ENCODE peak calls at places on chromosomes 2 and 18, in four cellular contexts. G, N, M and B are unnamed samples.
A peak's percentile ranks its signal among the peaks of the same experiment; 100 is the strongest.

GRCh38 chr2:200471324-200471848 is 38.5 kb downstream of the KCTD18 start:
- DNase-seq in N (peak; percentile 4), M (no peak), G (no peak), B (no peak)

GRCh38 chr2:119826370-119826961 is 66.7 kb downstream of the PTPN4 start:
- DNase-seq in N (no peak), G (no peak), M (peak; percentile 22), B (peak; percentile 26)

GRCh38 chr18:77140439-77141109 is 8.0 kb upstream of the MBP start:
- DNase-seq in N (peak; percentile 62), G (no peak), M (no peak), B (no peak)

GRCh38 chr18:8806798-8807501 is 101.6 kb downstream of the MTCL1 start:
- DNase-seq in M (no peak), G (no peak), N (no peak), B (no peak)

GRCh38 chr2:59690849-59691248 is 862.6 kb downstream of the BCL11A start:
- DNase-seq in M (no peak), N (no peak), G (no peak), B (no peak)

GRCh38 chr18:9716780-9717563 is 8.9 kb downstream of the RAB31 start:
- DNase-seq in G (no peak), N (no peak), M (no peak), B (no peak)

GRCh38 chr2:37982147-37982582 is 57.1 kb downstream of the RMDN2 start:
- DNase-seq in M (peak; percentile 67), G (peak; percentile 73), N (peak; percentile 44), B (peak; percentile 72)

GRCh38 chr2:37585982-37586621 is 85.3 kb downstream of the CDC42EP3 start:
- DNase-seq in G (peak; percentile 44), N (peak; percentile 91), M (peak; percentile 95), B (peak; percentile 94)

GRCh38 chr2:7691961-7692656 is 774.9 kb downstream of the RNF144A start:
- DNase-seq in N (no peak), M (no peak), G (no peak), B (peak; percentile 3)

GRCh38 chr18:2147866-2148265 is 423.4 kb downstream of the METTL4 start:
- DNase-seq in M (peak; percentile 68), G (no peak), N (peak; percentile 79), B (peak; percentile 80)

GRCh38 chr18:51430538-51430937 is 233.1 kb upstream of the MEX3C start:
- DNase-seq in G (no peak), N (no peak), M (no peak), B (no peak)

GRCh38 chr2:222878877-222879601 is 18.2 kb downstream of the ACSL3 start:
- DNase-seq in N (peak; percentile 60), M (peak; percentile 34), G (no peak), B (peak; percentile 61)

GRCh38 chr2:85792783-85793441 is 39.1 kb downstream of the ATOH8 start:
- DNase-seq in M (peak; percentile 81), N (peak; percentile 70), G (no peak), B (peak; percentile 65)

GRCh38 chr2:214542866-214543265 is 132.0 kb downstream of the VWC2L start:
- DNase-seq in G (no peak), N (no peak), M (peak; percentile 14), B (peak; percentile 58)

GRCh38 chr2:214537929-214538328 is 127.1 kb downstream of the VWC2L start:
- DNase-seq in N (no peak), M (no peak), G (no peak), B (no peak)

GRCh38 chr2:214545881-214546280 is 135.0 kb downstream of the VWC2L start:
- DNase-seq in M (no peak), N (no peak), G (no peak), B (no peak)

GRCh38 chr2:214543386-214543955 is 132.6 kb downstream of the VWC2L start:
- DNase-seq in M (peak; percentile 9), N (no peak), G (no peak), B (peak; percentile 67)

GRCh38 chr2:214542251-214542650 is 131.4 kb downstream of the VWC2L start:
- DNase-seq in G (no peak), N (peak; percentile 53), M (no peak), B (no peak)
- H3K4me3 ChIP-seq in G (no peak overlapping the region), N (no peak overlapping the region), M (no peak overlapping the region), B (no peak overlapping the region)

DNA sequence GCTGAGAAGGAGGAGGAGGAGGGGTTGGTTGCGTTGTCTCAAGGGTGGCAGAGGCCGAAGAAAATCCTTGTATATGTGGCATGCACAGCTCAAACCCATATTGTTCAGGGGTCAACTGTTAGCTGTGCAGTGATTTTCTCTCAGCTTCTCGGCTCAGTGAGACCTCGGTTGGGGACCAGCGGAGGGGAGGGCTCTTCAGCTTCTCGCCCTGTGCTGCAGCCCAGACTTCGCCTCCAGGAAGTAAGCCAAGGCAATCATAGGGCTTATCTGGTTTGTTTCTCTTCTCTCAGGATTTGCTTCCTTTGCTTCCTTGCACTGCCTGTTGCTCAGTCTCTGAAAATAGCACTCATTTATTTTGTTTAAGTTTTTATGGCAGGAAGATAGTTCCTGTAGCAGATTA is 85.5 kb downstream of the SOWAHC start:
- DNase-seq in G (peak; percentile 62), N (no peak), M (no peak), B (no peak)
- H3K4me3 ChIP-seq in G (no peak overlapping the region), N (no peak overlapping the region), M (no peak overlapping the region), B (no peak overlapping the region)

GRCh38 chr2:101305044-101305443 is 3.5 kb downstream of the RNF149 start:
- DNase-seq in G (no peak), N (no peak), M (no peak), B (no peak)
- H3K4me3 ChIP-seq in G (no peak overlapping the region), N (no peak overlapping the region), M (no peak overlapping the region), B (no peak overlapping the region)

GRCh38 chr2:129757915-129758421 is 221.5 kb upstream of the RAB6C start:
- DNase-seq in N (no peak), G (no peak), M (no peak), B (no peak)
- H3K4me3 ChIP-seq in N (no peak overlapping the region), G (no peak overlapping the region), M (peak overlapping the region; percentile 52), B (no peak overlapping the region)

DNA sequence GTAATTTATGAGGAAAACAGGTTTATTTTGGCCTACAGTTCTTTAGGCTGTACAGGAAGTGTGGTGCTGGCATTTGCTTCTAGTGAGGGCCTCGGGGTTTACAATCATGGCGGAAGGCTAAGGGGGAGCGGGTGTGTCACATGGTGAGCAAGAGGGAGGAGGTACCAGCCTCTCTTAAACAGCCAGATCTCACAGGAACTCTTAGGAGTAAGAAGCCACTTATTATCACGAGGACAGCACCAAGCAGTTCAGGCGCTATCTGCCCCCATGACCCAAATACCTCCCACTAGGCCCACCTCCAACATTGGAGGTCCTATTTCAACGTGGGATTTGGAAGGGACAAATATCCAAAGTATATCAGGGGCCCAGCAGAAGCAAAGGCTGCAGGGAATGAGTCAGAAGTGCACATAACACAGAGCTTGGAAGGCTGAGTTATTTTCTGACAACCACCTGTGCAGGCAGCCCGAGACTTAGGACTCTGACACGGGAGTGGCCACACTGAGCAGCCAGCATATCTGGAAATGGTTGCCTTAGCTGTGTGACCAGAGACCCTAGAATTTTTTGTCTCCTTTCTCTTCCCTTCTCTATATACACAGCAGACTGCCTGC is 170.9 kb downstream of the PRPF40A start:
- DNase-seq in N (no peak), M (no peak), G (peak; percentile 25), B (no peak)
- H3K4me3 ChIP-seq in N (no peak overlapping the region), M (no peak overlapping the region), G (no peak overlapping the region), B (no peak overlapping the region)

GRCh38 chr2:152406836-152407161 is 71.8 kb downstream of the FMNL2 start:
- DNase-seq in G (no peak), N (no peak), M (no peak), B (no peak)
- H3K4me3 ChIP-seq in G (no peak overlapping the region), N (no peak overlapping the region), M (peak overlapping the region; percentile 52), B (peak overlapping the region; percentile 6)

GRCh38 chr2:241010531-241011295 is 12.3 kb downstream of the SNED1 start:
- DNase-seq in M (no peak), G (no peak), N (no peak), B (no peak)
- H3K4me3 ChIP-seq in M (no peak overlapping the region), G (peak overlapping the region; percentile 24), N (peak overlapping the region; percentile 11), B (no peak overlapping the region)

GRCh38 chr2:165618806-165619205 is 149.3 kb downstream of the CSRNP3 start:
- DNase-seq in M (no peak), N (no peak), G (no peak), B (no peak)
- H3K4me3 ChIP-seq in M (no peak overlapping the region), N (no peak overlapping the region), G (no peak overlapping the region), B (no peak overlapping the region)

DNA sequence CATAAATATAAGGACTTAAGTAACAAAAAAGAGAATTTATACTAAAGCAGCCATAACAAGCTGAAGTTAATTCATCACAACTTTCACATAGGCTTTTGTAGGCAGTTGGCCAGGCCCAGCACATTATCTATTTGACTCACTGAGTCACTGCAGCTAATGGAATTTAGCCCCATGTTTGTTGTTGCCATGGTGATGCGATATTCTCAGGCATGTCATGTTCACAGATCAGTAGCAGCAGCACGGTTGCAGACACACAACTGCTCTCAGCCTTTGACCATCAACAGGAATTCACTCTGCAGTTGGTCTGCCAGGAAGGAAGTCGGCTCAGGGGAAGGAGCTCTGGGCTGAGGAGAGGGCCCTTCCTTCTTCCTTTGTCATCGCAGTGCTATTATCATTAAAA is 639.8 kb downstream of the TMEM182 start:
- DNase-seq in G (no peak), M (no peak), N (peak; percentile 11), B (peak; percentile 94)
- H3K4me3 ChIP-seq in G (no peak overlapping the region), M (no peak overlapping the region), N (no peak overlapping the region), B (no peak overlapping the region)